ENCODE peak calls at places on chromosomes 3 and 15, in four cellular contexts. D is lower lobe of right lung, M is lung microvascular endothelial cell, R is spleen. X is an unnamed sample.

GRCh38 chr3:196272826-196273225 is 14.7 kb downstream of the PCYT1A start:
- DNase-seq in D (no peak), M (no peak), R (no peak), X (no peak)

GRCh38 chr3:42557849-42558248 is 23.9 kb downstream of the SEC22C start:
- DNase-seq in D (no peak), M (peak; percentile 37), R (no peak), X (no peak)

GRCh38 chr3:125443923-125444322 is 68.8 kb upstream of the ZNF148 start:
- DNase-seq in D (no peak), M (no peak), R (no peak), X (no peak)

GRCh38 chr3:64104691-64105101 is 81.4 kb upstream of the PSMD6 start:
- DNase-seq in D (no peak), M (no peak), R (no peak), X (no peak)

GRCh38 chr3:184335661-184336483 is 1.5 kb upstream of the FAM131A start:
- DNase-seq in D (peak; percentile 90), M (peak; percentile 88), R (peak; percentile 96), X (no peak)

GRCh38 chr3:57810048-57810447 is 53.9 kb downstream of the SLMAP start:
- DNase-seq in D (no peak), M (no peak), R (no peak), X (no peak)

GRCh38 chr15:98954411-98954810 is 53.2 kb downstream of the PGPEP1L start:
- DNase-seq in D (no peak), M (peak; percentile 64), R (no peak), X (peak; percentile 55)

GRCh38 chr3:108131795-108132134 is 40.9 kb upstream of the CD47 start:
- DNase-seq in D (no peak), M (no peak), R (no peak), X (no peak)

GRCh38 chr3:98972155-98972554 is 70.7 kb upstream of the DCBLD2 start:
- DNase-seq in D (no peak), M (peak; percentile 95), R (no peak), X (peak; percentile 78)

GRCh38 chr3:25293736-25294135 is 134.3 kb upstream of the RARB start:
- DNase-seq in D (no peak), M (no peak), R (no peak), X (no peak)

GRCh38 chr3:37935756-37936666 is 54.6 kb upstream of the VILL start:
- DNase-seq in D (no peak), M (peak; percentile 89), R (no peak), X (no peak)

GRCh38 chr3:2300938-2301337 is 202.3 kb downstream of the CNTN4 start:
- DNase-seq in D (no peak), M (no peak), R (no peak), X (no peak)

GRCh38 chr3:178195824-178196223 is 340.4 kb upstream of the KCNMB2 start:
- DNase-seq in D (no peak), M (no peak), R (no peak), X (no peak)

GRCh38 chr15:32919749-32920414 is 202.1 kb downstream of the GREM1 start:
- DNase-seq in D (no peak), M (no peak), R (no peak), X (no peak)

GRCh38 chr15:72796515-72797337 is 13.2 kb upstream of the ADPGK start:
- DNase-seq in D (peak; percentile 78), M (peak; percentile 11), R (peak; percentile 88), X (no peak)

GRCh38 chr15:41892621-41893421 is 1.0 kb downstream of the SPTBN5 start:
- DNase-seq in D (peak; percentile 85), M (no peak), R (no peak), X (no peak)

GRCh38 chr3:196115678-196116083 is 33.8 kb upstream of the TFRC start:
- DNase-seq in D (no peak), M (no peak), R (no peak), X (no peak)

GRCh38 chr3:78605178-78605577 is 1162.6 kb downstream of the ROBO1 start:
- DNase-seq in D (no peak), M (no peak), R (no peak), X (no peak)

GRCh38 chr3:24237971-24238767 is 256.5 kb downstream of the THRB start:
- DNase-seq in D (no peak), M (peak; percentile 86), R (no peak), X (peak; percentile 61)

GRCh38 chr3:100402150-100402706 is 889 bp downstream of the LNP1 start:
- DNase-seq in D (no peak), M (peak; percentile 16), R (no peak), X (no peak)

GRCh38 chr3:150015906-150016305 is 45.2 kb upstream of the PFN2 start:
- DNase-seq in D (no peak), M (no peak), R (no peak), X (no peak)

GRCh38 chr15:23912191-23912590 is 225.1 kb upstream of the NDN start:
- DNase-seq in D (no peak), M (no peak), R (no peak), X (no peak)

GRCh38 chr3:128878556-128879124 is 780 bp upstream of the ACAD9 start:
- DNase-seq in D (no peak), M (peak; percentile 64), R (peak; percentile 51), X (peak; percentile 18)

GRCh38 chr15:38758001-38758400 is 193.4 kb upstream of the RASGRP1 start:
- DNase-seq in D (no peak), M (no peak), R (no peak), X (peak; percentile 64)

GRCh38 chr15:47439870-47440155 is 277.5 kb upstream of the SEMA6D start:
- DNase-seq in D (no peak), M (no peak), R (no peak), X (no peak)

GRCh38 chr3:123329636-123330340 is 119.1 kb downstream of the ADCY5 start:
- DNase-seq in D (peak; percentile 18), M (no peak), R (peak; percentile 67), X (no peak)

GRCh38 chr15:96243701-96244100 is 86.8 kb upstream of the NR2F2 start:
- DNase-seq in D (no peak), M (no peak), R (no peak), X (no peak)

GRCh38 chr15:65211157-65211982 is at the start of gene CILP:
- DNase-seq in D (no peak), M (peak; percentile 9), R (no peak), X (peak; percentile 56)

GRCh38 chr15:51289290-51289689 is 49.1 kb downstream of the CYP19A1 start:
- DNase-seq in D (no peak), M (no peak), R (no peak), X (no peak)

GRCh38 chr15:31488437-31489204 is 162.0 kb downstream of the KLF13 start:
- DNase-seq in D (no peak), M (peak; percentile 88), R (peak; percentile 82), X (peak; percentile 57)

GRCh38 chr15:84749111-84749991 is 959 bp downstream of the ZNF592 start:
- DNase-seq in D (peak; percentile 54), M (peak; percentile 53), R (peak; percentile 85), X (no peak)

GRCh38 chr3:120429921-120430361 is 20.9 kb downstream of the FSTL1 start:
- DNase-seq in D (no peak), M (no peak), R (no peak), X (no peak)

GRCh38 chr15:64717130-64717529 is 58.3 kb downstream of the RBPMS2 start:
- DNase-seq in D (no peak), M (no peak), R (peak; percentile 30), X (no peak)

X was measured in brain pericyte.